ENCODE peak calls at places on chromosomes 13 and 19, in six cellular contexts. L, Y, N, T, D and W are unnamed samples.

GRCh38 chr13:23570099-23570926 is at the start of gene TNFRSF19:
- DNase-seq in T (peak), Y (no peak), N (no peak), D (peak), L (no peak), W (peak)

GRCh38 chr13:36673838-36674326 is at the start of gene SERTM1:
- DNase-seq in D (peak), Y (peak), T (peak), N (no peak), L (peak), W (peak)

GRCh38 chr13:26923824-26924605 is 163.4 kb upstream of the GPR12 start:
- DNase-seq in D (peak), T (peak), L (no peak), N (no peak), Y (no peak), W (no peak)

GRCh38 chr13:95564091-95564490 is 11.6 kb downstream of the CLDN10 start:
- DNase-seq in Y (no peak), T (peak), L (no peak), N (no peak), D (no peak), W (no peak)

GRCh38 chr13:74465279-74465678 is 331.1 kb upstream of the KLF12 start:
- DNase-seq in N (no peak), L (no peak), D (no peak), Y (no peak), T (no peak), W (peak)

GRCh38 chr13:87356314-87356713 is 314.9 kb upstream of the SLITRK5 start:
- DNase-seq in T (no peak), N (no peak), D (no peak), L (no peak), Y (peak), W (no peak)

GRCh38 chr19:15254547-15254946 is 22.3 kb upstream of the EPHX3 start:
- DNase-seq in N (no peak), T (no peak), Y (no peak), L (no peak), D (no peak), W (no peak)

GRCh38 chr19:30733826-30734550 is 361.8 kb downstream of the ZNF536 start:
- DNase-seq in N (no peak), Y (no peak), T (no peak), D (peak), L (peak), W (no peak)

GRCh38 chr19:31179471-31179852 is 169.8 kb downstream of the TSHZ3 start:
- DNase-seq in Y (no peak), N (no peak), L (no peak), D (no peak), T (no peak), W (no peak)

GRCh38 chr19:39327990-39328705 is 7.5 kb upstream of the LRFN1 start:
- DNase-seq in D (peak), Y (peak), T (peak), N (peak), L (peak), W (peak)

GRCh38 chr19:3849092-3849491 is 19.7 kb downstream of the ZFR2 start:
- DNase-seq in L (peak), T (peak), N (no peak), D (peak), Y (no peak), W (peak)

GRCh38 chr13:50693755-50694154 is 149.7 kb downstream of the DLEU7 start:
- DNase-seq in L (peak), T (peak), N (no peak), D (no peak), Y (no peak), W (no peak)

GRCh38 chr13:83819611-83820010 is 62.7 kb downstream of the SLITRK1 start:
- DNase-seq in D (no peak), L (no peak), T (no peak), Y (no peak), N (no peak), W (no peak)

GRCh38 chr19:28635962-28636629 is 576.9 kb downstream of the UQCRFS1 start:
- DNase-seq in N (no peak), D (no peak), Y (no peak), L (no peak), T (no peak), W (no peak)

GRCh38 chr13:53200498-53201453 is 172.2 kb downstream of the OLFM4 start:
- DNase-seq in D (peak), Y (peak), T (peak), N (no peak), L (peak), W (peak)

GRCh38 chr19:32104465-32105235 is 240.8 kb upstream of the ZNF507 start:
- DNase-seq in L (no peak), T (no peak), D (peak), N (no peak), Y (no peak), W (no peak)

GRCh38 chr19:34676697-34677385 is at the start of gene SCGB2B2:
- DNase-seq in T (no peak), L (no peak), D (no peak), N (peak), Y (peak), W (peak)

GRCh38 chr19:42271045-42271419 is 2.0 kb downstream of the CIC start:
- DNase-seq in L (no peak), Y (no peak), N (no peak), D (no peak), T (no peak), W (no peak)

GRCh38 chr19:14563590-14563926 is 8.3 kb downstream of the NDUFB7 start:
- DNase-seq in D (no peak), T (no peak), L (no peak), Y (no peak), N (peak), W (no peak)

GRCh38 chr19:33798701-33799111 is 2.0 kb downstream of the KCTD15 start:
- DNase-seq in L (no peak), N (no peak), Y (no peak), D (no peak), T (peak), W (no peak)

DNA sequence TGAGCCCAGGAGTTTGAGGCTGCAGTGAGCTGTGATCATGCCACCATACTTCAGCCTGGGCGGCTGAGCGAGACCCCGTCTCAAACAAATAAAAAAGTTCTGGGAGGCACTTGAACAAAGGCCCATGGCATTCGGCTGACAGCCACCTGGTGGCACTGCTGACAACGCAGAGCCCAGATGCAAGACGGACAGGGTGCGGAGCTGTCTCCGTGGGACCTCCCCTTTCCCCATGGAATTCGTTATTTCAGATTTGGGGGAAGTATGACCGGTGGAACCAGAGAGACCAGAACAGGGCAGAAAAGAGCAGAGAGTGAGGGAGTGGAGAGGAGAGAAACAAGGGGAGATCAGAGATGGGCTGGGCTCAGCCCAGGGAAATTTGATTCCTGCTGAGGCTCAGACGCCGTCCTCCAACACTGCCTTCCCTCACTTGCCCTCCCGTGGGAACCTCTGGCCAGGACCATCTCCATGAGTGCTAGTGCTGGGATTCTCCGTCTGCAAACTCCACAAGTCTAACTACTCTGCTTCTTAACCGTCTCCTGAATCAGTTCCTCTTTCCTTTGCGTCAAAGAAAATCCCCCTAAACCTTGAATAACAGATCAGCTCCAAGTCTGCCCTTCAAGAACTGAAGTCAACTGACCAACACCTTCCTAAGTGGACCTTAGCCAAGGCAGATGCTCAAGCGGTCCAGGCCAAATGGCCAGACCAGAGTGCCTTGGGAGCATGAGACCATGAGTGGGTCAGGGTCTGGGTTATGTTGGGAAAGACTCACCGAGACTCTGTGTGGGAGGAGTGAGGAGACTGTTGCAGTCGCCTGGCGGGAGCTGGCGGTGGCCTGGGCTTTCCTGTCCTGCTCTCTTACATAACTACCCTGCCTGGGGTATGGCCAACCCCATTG is 11.9 kb upstream of the ATF5 start:
- DNase-seq in Y (no peak), D (no peak), T (no peak), L (peak), N (no peak), W (no peak)
- TF ChIP-seq CTCF in Y (no peak), D (no peak), T (peak), L (peak), N (peak), W (peak)

GRCh38 chr19:1383014-1383310 is 745 bp upstream of the NDUFS7 start:
- DNase-seq in T (no peak), D (no peak), Y (no peak), L (no peak), N (no peak), W (no peak)

GRCh38 chr19:1384478-1385110 is 887 bp downstream of the NDUFS7 start:
- DNase-seq in L (no peak), T (no peak), N (no peak), Y (no peak), D (no peak), W (no peak)

GRCh38 chr19:1383311-1384084 is at the start of gene NDUFS7:
- DNase-seq in Y (peak), N (peak), L (peak), T (peak), D (peak), W (peak)

GRCh38 chr19:1385816-1386215 is 2.1 kb downstream of the NDUFS7 start:
- DNase-seq in T (no peak), Y (no peak), L (no peak), D (no peak), N (no peak), W (no peak)

DNA sequence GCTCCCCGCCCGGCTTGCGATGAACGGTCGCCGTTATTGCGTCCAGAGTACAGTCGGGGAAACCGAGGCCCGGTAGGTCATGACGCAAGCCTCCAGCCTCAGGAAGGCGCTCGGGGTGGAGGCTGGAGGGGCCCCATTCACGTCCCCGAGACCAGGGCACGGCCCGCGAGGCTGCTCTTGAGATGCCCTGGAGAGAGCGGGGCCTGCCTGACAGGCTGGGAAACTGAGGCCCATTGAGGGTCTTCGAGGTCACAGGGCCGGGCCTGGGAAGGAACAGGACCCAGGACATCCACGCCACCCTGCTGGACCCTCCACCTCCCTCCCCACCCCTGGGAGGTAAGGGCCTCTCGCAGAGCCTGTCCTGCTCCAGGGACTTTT is 367 bp downstream of the NDUFS7 start:
- DNase-seq in D (no peak), L (no peak), T (no peak), Y (no peak), N (no peak), W (no peak)
- TF ChIP-seq CTCF in D (no peak), L (no peak), T (no peak), Y (no peak), N (no peak), W (no peak)

DNA sequence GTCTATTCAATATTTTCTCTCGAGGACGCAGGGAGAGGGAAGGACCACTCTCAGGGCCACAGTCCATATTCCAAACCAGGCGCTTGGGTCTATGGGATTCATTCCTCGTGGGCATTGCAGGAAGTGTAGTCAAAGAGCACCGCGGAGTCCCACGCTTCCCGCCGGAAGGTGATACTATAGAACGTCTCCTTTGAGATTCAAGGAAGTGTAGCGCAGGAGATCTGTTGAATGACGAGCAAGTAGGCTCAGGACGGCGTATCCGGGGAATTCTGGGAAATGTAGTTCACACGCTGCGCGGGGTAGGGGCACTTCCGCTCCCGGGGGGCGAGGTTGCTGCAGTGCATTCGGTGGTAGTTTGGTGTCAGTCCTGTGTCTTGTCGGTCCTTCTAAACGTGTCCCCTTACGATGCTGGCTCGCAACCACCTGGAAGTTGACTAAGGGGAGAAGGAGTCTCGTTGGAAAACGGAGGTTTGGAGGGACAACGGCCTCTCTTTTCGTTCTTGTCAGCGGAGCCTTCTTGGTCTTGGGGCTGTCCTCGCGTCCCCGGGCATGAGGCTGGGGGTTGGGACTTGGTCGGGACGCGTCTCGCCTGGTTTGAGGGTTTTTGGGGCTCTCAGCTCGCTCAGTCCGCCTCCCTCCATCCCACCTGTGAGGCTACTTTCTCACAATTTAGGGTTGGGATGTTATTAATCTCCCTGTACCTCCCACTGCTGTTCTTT is at the start of gene ZNF284:
- DNase-seq in L (peak), T (peak), Y (peak), D (peak), N (peak), W (peak)
- TF ChIP-seq CTCF in L (no peak), T (no peak), Y (no peak), D (no peak), N (no peak), W (no peak)

DNA sequence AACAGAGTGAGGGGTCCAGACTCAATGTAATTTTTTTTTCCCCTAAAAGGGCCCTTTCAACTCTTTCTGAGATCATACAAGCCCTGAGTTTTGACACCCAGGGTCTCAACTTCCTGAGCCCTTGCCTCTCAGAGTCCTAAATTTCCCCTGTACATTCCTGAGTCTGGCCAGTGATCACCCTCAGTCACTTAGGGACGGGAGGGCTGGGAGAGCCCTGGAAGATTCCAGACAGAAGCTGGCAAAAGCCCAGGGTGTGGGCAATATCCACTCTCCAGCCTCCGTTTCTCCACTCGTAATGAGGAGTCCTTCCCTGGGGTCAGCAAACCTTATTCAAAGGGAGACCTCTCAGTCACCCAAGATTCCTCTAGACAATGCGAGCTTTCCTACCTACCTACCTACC is 1.6 kb downstream of the PPP1R13L start:
- DNase-seq in N (no peak), L (no peak), Y (no peak), T (no peak), D (no peak), W (no peak)
- TF ChIP-seq CTCF in N (no peak), L (no peak), Y (no peak), T (no peak), D (no peak), W (no peak)

GRCh38 chr13:57629391-57629804 is 2.1 kb upstream of the PCDH17 start:
- DNase-seq in D (peak), T (peak), N (no peak), L (no peak), Y (no peak), W (peak)
- TF ChIP-seq CTCF in D (peak), T (no peak), N (no peak), L (no peak), Y (no peak), W (peak)

GRCh38 chr19:18436651-18437478 is 1.1 kb downstream of the ISYNA1 start:
- DNase-seq in L (peak), N (peak), Y (peak), D (peak), T (peak), W (peak)
- TF ChIP-seq CTCF in L (no peak), N (no peak), Y (no peak), D (peak), T (no peak), W (no peak)

DNA sequence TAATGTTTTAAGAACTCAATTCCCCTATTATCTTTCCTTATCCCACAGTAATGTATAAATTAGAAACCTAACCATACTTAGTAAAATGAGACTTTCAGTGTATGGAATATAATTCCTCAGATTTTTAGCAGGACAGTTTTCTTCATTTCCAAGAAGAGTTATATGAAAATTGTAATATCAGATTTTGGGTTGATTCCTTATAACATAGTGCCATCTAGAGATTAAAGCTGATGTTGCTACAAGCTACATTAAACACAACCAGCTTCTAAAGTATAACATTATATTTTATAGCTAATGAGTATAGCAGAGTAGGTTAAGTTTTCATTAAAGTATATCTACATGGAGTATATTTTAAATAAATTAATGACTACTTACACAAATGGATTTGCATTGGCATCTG is 99.7 kb upstream of the MIR17HG start:
- DNase-seq in L (no peak), D (no peak), N (no peak), Y (no peak), T (peak), W (no peak)
- TF ChIP-seq CTCF in L (no peak), D (peak), N (peak), Y (peak), T (peak), W (peak)